ENCODE peak calls at places on chromosomes 12 and 14, in seven cellular contexts. D, P, Q, S, U, B and N are unnamed samples.

GRCh38 chr12:13165578-13166120 is 30.9 kb upstream of the EMP1 start:
- DNase-seq in D (no peak), P (no peak), Q (peak), S (peak), U (peak), B (peak), N (no peak)

GRCh38 chr12:88418856-88419497 is 161.3 kb downstream of the KITLG start:
- DNase-seq in D (no peak), P (no peak), Q (no peak), S (no peak), U (no peak), B (peak), N (no peak)

GRCh38 chr12:9796346-9796745 is 30.9 kb upstream of the KLRF1 start:
- DNase-seq in D (no peak), P (no peak), Q (no peak), S (no peak), U (peak), B (no peak), N (no peak)

GRCh38 chr14:54310852-54311230 is 86.0 kb upstream of the CDKN3 start:
- DNase-seq in D (no peak), P (no peak), Q (no peak), S (no peak), U (no peak), B (no peak), N (no peak)

GRCh38 chr14:34665785-34666425 is 36.0 kb upstream of the SNX6 start:
- DNase-seq in D (peak), P (no peak), Q (peak), S (no peak), U (peak), B (peak), N (peak)

GRCh38 chr14:39267592-39268112 is 33.9 kb downstream of the MIA2 start:
- DNase-seq in D (no peak), P (no peak), Q (peak), S (no peak), U (no peak), B (no peak), N (peak)

GRCh38 chr14:97077253-97077653 is 280.1 kb downstream of the VRK1 start:
- DNase-seq in D (no peak), P (peak), Q (peak), S (peak), U (peak), B (peak), N (peak)

GRCh38 chr12:100955139-100955538 is 160.6 kb downstream of the ANO4 start:
- DNase-seq in D (no peak), P (no peak), Q (no peak), S (peak), U (no peak), B (peak), N (peak)

GRCh38 chr12:70383886-70384285 is 17.8 kb downstream of the KCNMB4 start:
- DNase-seq in D (no peak), P (no peak), Q (no peak), S (no peak), U (no peak), B (no peak), N (no peak)

GRCh38 chr12:1929241-1929984 is 11.0 kb upstream of the CACNA2D4 start:
- DNase-seq in D (no peak), P (no peak), Q (no peak), S (no peak), U (peak), B (no peak), N (no peak)

GRCh38 chr12:15982071-15982470 is 70.9 kb downstream of the DERA start:
- DNase-seq in D (no peak), P (no peak), Q (no peak), S (no peak), U (no peak), B (no peak), N (no peak)

GRCh38 chr12:96170328-96170727 is 23.8 kb upstream of the ELK3 start:
- DNase-seq in D (no peak), P (no peak), Q (no peak), S (no peak), U (no peak), B (no peak), N (no peak)

GRCh38 chr12:48070731-48071130 is 35.1 kb downstream of the SENP1 start:
- DNase-seq in D (no peak), P (no peak), Q (no peak), S (no peak), U (no peak), B (no peak), N (no peak)

GRCh38 chr12:58919271-58920101 is 818 bp downstream of the LRIG3 start:
- DNase-seq in D (no peak), P (peak), Q (no peak), S (no peak), U (no peak), B (peak), N (no peak)

GRCh38 chr12:122848471-122849351 is 13.5 kb downstream of the HIP1R start:
- DNase-seq in D (no peak), P (no peak), Q (no peak), S (no peak), U (no peak), B (no peak), N (no peak)

GRCh38 chr12:59733200-59733599 is 137.4 kb downstream of the SLC16A7 start:
- DNase-seq in D (no peak), P (no peak), Q (no peak), S (no peak), U (no peak), B (no peak), N (no peak)

GRCh38 chr12:120748242-120748641 is 22.6 kb downstream of the ACADS start:
- DNase-seq in D (no peak), P (no peak), Q (peak), S (no peak), U (no peak), B (no peak), N (no peak)

GRCh38 chr12:39603065-39603464 is 16.5 kb downstream of the ABCD2 start:
- DNase-seq in D (no peak), P (no peak), Q (no peak), S (no peak), U (no peak), B (no peak), N (no peak)

GRCh38 chr14:68593806-68594536 is 198.9 kb downstream of the ZFP36L1 start:
- DNase-seq in D (no peak), P (no peak), Q (no peak), S (peak), U (peak), B (no peak), N (no peak)